ENCODE peak calls at places on chromosomes 2 and 18, in four cellular contexts. Q is GM23248, J is GM23338, B is HCT116. H is an unnamed sample.

GRCh38 chr2:219429958-219430586 is 4.6 kb upstream of the SPEG start:
- DNase-seq in B (no peak), J (no peak), Q (no peak), H (no peak)

GRCh38 chr2:219001100-219001576 is 7.9 kb upstream of the CRYBA2 start:
- DNase-seq in Q (no peak), J (no peak), B (no peak), H (peak; percentile 31)

GRCh38 chr2:29601872-29602271 is 319.5 kb downstream of the ALK start:
- DNase-seq in J (no peak), Q (no peak), B (no peak), H (no peak)

GRCh38 chr2:111704246-111704645 is 179.7 kb downstream of the ANAPC1 start:
- DNase-seq in Q (peak; percentile 89), J (no peak), B (no peak), H (peak; percentile 40)

GRCh38 chr2:49262815-49263560 is 108.7 kb upstream of the FSHR start:
- DNase-seq in B (no peak), Q (no peak), J (no peak), H (no peak)

GRCh38 chr2:150222317-150222716 is 265.1 kb downstream of the RND3 start:
- DNase-seq in J (no peak), Q (no peak), B (no peak), H (no peak)

GRCh38 chr2:133012847-133013734 is 343.1 kb upstream of the LYPD1 start:
- DNase-seq in B (no peak), Q (no peak), J (no peak), H (no peak)

GRCh38 chr18:60892855-60893254 is 440.4 kb upstream of the CDH20 start:
- DNase-seq in J (no peak), Q (peak; percentile 50), B (peak; percentile 41), H (peak; percentile 35)

GRCh38 chr2:238449909-238450417 is 23.2 kb downstream of the ASB1 start:
- DNase-seq in B (no peak), Q (peak; percentile 74), J (no peak), H (peak; percentile 43)

GRCh38 chr2:17538022-17538843 is 2.3 kb upstream of the VSNL1 start:
- DNase-seq in B (peak; percentile 19), Q (peak; percentile 63), J (peak; percentile 86), H (peak; percentile 18)
- TF ChIP-seq EZH2 in B (no peak), Q (no peak), J (peak; percentile 43), H (peak; percentile 22)

DNA sequence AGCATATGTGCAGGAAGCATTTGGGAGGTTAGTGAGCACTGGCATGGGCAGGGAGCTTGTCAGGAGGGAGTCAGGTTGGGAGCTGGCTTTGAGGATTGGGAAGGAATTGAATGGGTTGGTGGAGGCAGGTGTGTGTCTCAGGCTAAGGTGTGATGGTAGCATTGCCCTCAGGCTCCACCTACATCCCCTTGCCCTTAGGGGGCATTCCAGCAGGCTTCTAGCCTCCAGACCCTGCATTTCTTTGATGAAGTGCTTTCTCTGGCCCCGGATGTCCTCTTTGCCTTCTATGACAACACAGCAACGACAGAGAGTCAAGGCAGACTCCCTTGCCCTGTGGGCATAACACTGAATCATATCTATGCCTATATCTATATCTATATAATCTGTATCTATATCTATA is 13.5 kb downstream of the RHBDD1 start:
- DNase-seq in B (no peak), Q (no peak), J (peak; percentile 47), H (no peak)
- H2AFZ ChIP-seq in B (no peak overlapping the region), Q (no peak overlapping the region), J (no peak overlapping the region), H (no peak overlapping the region)

DNA sequence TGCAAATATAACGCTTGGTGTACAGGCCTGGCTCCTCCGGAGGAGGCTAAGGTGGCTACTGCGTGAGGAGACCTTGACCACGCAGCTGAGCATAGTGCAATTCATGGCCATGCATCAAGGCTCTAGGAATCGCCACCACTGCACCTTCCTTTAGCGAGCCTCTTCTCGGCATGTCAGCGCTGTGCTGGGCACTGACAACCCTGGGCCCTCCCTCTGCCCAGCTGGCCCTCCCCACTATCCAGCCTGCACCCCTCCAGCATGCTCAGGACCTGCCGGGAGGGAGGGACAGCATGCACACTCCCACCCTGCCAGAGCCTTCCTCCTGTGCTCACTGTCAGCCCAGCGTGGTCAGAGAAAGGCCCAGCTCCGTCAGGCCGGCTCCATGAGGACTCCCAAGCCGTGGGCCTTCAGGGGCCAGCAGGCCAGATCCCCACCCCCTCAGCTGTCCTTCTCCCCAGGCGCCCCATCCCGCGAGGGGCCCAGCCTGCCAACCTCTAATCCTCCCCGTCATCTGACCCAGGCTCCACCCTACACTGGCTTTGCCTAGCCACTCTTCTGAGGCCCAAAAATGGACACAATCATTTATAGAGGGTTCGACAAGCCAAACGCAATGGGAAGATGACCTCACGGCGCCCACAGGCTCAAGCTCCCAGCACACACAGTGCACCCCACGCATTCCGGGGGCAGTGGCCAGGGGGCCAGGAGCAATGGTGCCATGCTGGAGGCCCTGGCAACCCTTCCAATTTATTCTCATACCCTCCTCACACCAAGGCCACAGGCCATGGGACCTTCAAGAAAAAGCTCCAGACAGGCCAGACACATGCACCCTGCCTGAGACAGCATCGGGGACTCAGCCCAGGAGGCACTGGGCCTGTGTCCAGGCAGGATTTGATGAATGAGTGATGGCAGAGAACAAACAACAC is 3.5 kb downstream of the BIN1 start:
- DNase-seq in J (no peak), B (no peak), Q (no peak), H (peak; percentile 25)
- TF ChIP-seq EZH2phosphoT487 in J (no peak), B (no peak), Q (no peak), H (no peak)

DNA sequence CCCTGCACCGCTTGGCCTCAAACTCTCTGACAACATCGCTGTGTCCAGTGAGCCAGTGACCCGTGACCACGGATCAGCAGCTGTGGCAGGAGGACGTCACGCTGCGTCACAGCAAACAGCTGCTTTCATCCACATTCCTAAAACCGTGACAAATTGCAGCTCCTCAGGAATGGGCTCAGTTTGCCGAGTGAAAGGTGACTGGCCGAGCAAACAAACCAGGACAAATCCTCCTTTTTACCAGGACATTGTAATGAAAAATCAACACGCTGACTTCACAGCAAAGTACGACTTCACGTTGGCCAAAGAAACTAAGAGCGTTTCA is 57.6 kb downstream of the PXDN start:
- DNase-seq in B (no peak), Q (no peak), J (no peak), H (peak; percentile 6)
- TF ChIP-seq EZH2 in B (no peak), Q (no peak), J (no peak), H (no peak)

GRCh38 chr2:10877691-10878111 is 34.0 kb upstream of the KCNF1 start:
- DNase-seq in B (no peak), J (no peak), Q (peak; percentile 63), H (no peak)

GRCh38 chr2:10879159-10879558 is 32.6 kb upstream of the KCNF1 start:
- DNase-seq in B (no peak), Q (no peak), J (no peak), H (no peak)

GRCh38 chr2:10878268-10878915 is 33.3 kb upstream of the KCNF1 start:
- DNase-seq in Q (no peak), J (no peak), B (no peak), H (no peak)

GRCh38 chr2:10880586-10881321 is 31.0 kb upstream of the KCNF1 start:
- DNase-seq in B (no peak), Q (no peak), J (no peak), H (no peak)

DNA sequence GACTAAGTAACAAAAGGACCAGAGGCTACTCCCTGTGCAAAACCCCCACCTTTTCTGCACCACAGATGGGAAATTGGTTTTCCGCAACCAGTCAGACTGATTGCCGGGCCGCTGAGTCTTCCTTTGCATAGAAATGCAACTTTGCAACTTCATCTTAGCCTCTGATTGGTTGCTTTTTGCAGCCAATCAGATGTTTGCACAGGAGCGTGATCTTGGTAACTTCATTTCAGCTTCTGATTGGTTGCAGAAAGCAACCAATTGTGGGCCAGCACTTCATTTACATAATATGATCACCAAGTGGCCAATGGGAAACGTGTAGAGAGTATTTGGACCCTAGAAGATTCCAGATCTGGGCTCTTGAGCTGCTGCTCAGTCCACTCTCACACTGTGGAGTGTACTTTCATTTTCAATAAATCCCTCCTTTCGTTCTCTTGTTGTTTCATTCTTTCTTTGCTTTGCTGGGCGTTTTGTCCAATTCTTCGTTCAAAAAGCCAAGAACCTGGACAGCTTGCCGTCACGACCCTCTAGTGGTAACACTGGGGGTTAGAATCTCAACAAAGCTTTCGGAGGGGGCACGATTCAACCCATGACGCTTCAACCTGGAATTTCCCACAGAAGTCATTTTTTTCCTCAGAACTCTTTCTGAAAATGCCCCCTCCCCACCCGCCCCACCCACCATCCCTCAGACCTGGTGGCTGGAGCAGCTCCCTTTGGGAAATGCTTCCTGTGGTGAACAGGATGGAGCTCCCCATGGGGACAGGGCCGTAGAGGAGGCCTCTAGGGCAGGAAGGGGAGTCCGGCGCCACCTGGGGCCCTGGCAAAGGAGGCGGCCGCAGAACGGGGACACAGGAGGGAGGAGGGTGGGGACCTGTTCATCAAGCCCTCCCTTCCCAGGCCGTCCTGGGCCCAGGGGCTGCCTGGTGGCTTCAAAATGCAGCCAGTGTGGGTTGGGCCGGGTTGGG is 31.8 kb upstream of the KCNF1 start:
- DNase-seq in Q (no peak), J (peak; percentile 53), B (no peak), H (no peak)
- H2AFZ ChIP-seq in Q (no peak overlapping the region), J (peak overlapping the region; percentile 81), B (no peak overlapping the region), H (no peak overlapping the region)

GRCh38 chr2:72931280-72931910 is 14.1 kb downstream of the EMX1 start:
- DNase-seq in J (no peak), Q (peak; percentile 91), B (no peak), H (no peak)

GRCh38 chr2:72932045-72932444 is 14.7 kb downstream of the EMX1 start:
- DNase-seq in B (no peak), J (no peak), Q (peak; percentile 54), H (no peak)

GRCh38 chr2:72933646-72934151 is 16.4 kb downstream of the EMX1 start:
- DNase-seq in B (no peak), J (no peak), Q (no peak), H (no peak)

GRCh38 chr2:72933207-72933606 is 15.9 kb downstream of the EMX1 start:
- DNase-seq in J (no peak), B (no peak), Q (no peak), H (no peak)

GRCh38 chr2:72932805-72933204 is 15.5 kb downstream of the EMX1 start:
- DNase-seq in Q (no peak), B (no peak), J (no peak), H (no peak)
- TF ChIP-seq EZH2phosphoT487 in Q (no peak), B (no peak), J (no peak), H (no peak)

GRCh38 chr2:171434671-171434980 is 600 bp downstream of the DCAF17 start:
- DNase-seq in B (no peak), J (peak; percentile 85), Q (no peak), H (no peak)
- TF ChIP-seq EZH2 in B (no peak), J (no peak), Q (no peak), H (no peak)

H was measured in hepatocyte.